ENCODE peak calls at places on chromosome 2, in four cellular contexts. One of them, this sample, is unnamed. For H3K4me1, the result is how much of the 10 kb centered on the place peaks cover.

GRCh38 chr2:138274421-138275291 is 226.9 kb upstream of the SPOPL start:
- DNase-seq in IMR-90: peak
- DNase-seq in mesendoderm: no peak
- DNase-seq in HCT116: peak
- DNase-seq in this sample: peak

GRCh38 chr2:25566694-25567093 is 106.7 kb downstream of the DTNB start:
- DNase-seq in IMR-90: peak
- DNase-seq in mesendoderm: no peak
- DNase-seq in HCT116: no peak
- DNase-seq in this sample: peak

GRCh38 chr2:166382448-166382847 is 6.7 kb upstream of the SCN9A start:
- DNase-seq in IMR-90: no peak
- DNase-seq in mesendoderm: no peak
- DNase-seq in HCT116: no peak
- DNase-seq in this sample: no peak

GRCh38 chr2:216012133-216012829 is 1.1 kb downstream of the MREG start:
- DNase-seq in IMR-90: no peak
- DNase-seq in mesendoderm: no peak
- DNase-seq in HCT116: no peak
- DNase-seq in this sample: peak

GRCh38 chr2:7900593-7900992 is 781.3 kb upstream of the ID2 start:
- DNase-seq in IMR-90: peak
- DNase-seq in mesendoderm: no peak
- DNase-seq in HCT116: no peak
- DNase-seq in this sample: no peak

GRCh38 chr2:109232306-109232705 is 103.3 kb downstream of the SH3RF3 start:
- DNase-seq in IMR-90: no peak
- DNase-seq in mesendoderm: no peak
- DNase-seq in HCT116: no peak
- DNase-seq in this sample: no peak

GRCh38 chr2:121532894-121533293 is 2.2 kb downstream of the RNU4ATAC start:
- DNase-seq in IMR-90: peak
- DNase-seq in mesendoderm: peak
- DNase-seq in HCT116: peak
- DNase-seq in this sample: no peak

GRCh38 chr2:68740184-68740914 is 5.7 kb downstream of the ARHGAP25 start:
- DNase-seq in IMR-90: peak
- DNase-seq in mesendoderm: no peak
- DNase-seq in HCT116: no peak
- DNase-seq in this sample: no peak

GRCh38 chr2:240960309-240960962 is 38.0 kb upstream of the SNED1 start:
- DNase-seq in IMR-90: peak
- DNase-seq in mesendoderm: no peak
- DNase-seq in HCT116: no peak
- DNase-seq in this sample: peak

GRCh38 chr2:68172990-68173715 is 15.5 kb downstream of the PNO1 start:
- DNase-seq in IMR-90: no peak
- DNase-seq in mesendoderm: no peak
- DNase-seq in HCT116: no peak
- DNase-seq in this sample: no peak

GRCh38 chr2:202721621-202722020 is 86.9 kb downstream of the FAM117B start:
- DNase-seq in IMR-90: peak
- DNase-seq in mesendoderm: peak
- DNase-seq in HCT116: no peak
- DNase-seq in this sample: peak

GRCh38 chr2:104758199-104758620 is 95.7 kb upstream of the POU3F3 start:
- DNase-seq in IMR-90: no peak
- DNase-seq in mesendoderm: peak
- DNase-seq in HCT116: no peak
- DNase-seq in this sample: peak

GRCh38 chr2:50335852-50336251 is 696.1 kb downstream of the NRXN1 start:
- DNase-seq in IMR-90: no peak
- DNase-seq in mesendoderm: peak
- DNase-seq in HCT116: no peak
- DNase-seq in this sample: no peak

GRCh38 chr2:47034973-47035609 is 119.5 kb upstream of the MCFD2 start:
- DNase-seq in IMR-90: no peak
- DNase-seq in mesendoderm: peak
- DNase-seq in HCT116: no peak
- DNase-seq in this sample: no peak

GRCh38 chr2:42970151-42970550 is 177.8 kb upstream of the HAAO start:
- DNase-seq in IMR-90: peak
- DNase-seq in mesendoderm: no peak
- DNase-seq in HCT116: no peak
- DNase-seq in this sample: no peak

GRCh38 chr2:216429403-216429802 is 17.1 kb downstream of the SMARCAL1 start:
- DNase-seq in IMR-90: no peak
- DNase-seq in mesendoderm: no peak
- DNase-seq in HCT116: no peak
- DNase-seq in this sample: no peak

GRCh38 chr2:235026649-235027557 is 75.1 kb downstream of the SH3BP4 start:
- DNase-seq in IMR-90: peak
- DNase-seq in mesendoderm: no peak
- DNase-seq in HCT116: peak
- DNase-seq in this sample: peak

GRCh38 chr2:196479350-196479749 is 160.2 kb upstream of the CCDC150 start:
- DNase-seq in IMR-90: peak
- DNase-seq in mesendoderm: no peak
- DNase-seq in HCT116: no peak
- DNase-seq in this sample: peak

GRCh38 chr2:108978709-108979111 is 10.3 kb downstream of the EDAR start:
- DNase-seq in IMR-90: no peak
- DNase-seq in mesendoderm: peak
- DNase-seq in HCT116: no peak
- DNase-seq in this sample: peak

GRCh38 chr2:128626758-128627515 is 308.3 kb upstream of the HS6ST1 start:
- DNase-seq in IMR-90: no peak
- DNase-seq in mesendoderm: no peak
- DNase-seq in HCT116: no peak
- DNase-seq in this sample: no peak

GRCh38 chr2:7940723-7941122 is 741.1 kb upstream of the ID2 start:
- DNase-seq in IMR-90: no peak
- DNase-seq in mesendoderm: no peak
- DNase-seq in HCT116: no peak
- DNase-seq in this sample: no peak

GRCh38 chr2:54454922-54455583 is 1.1 kb upstream of the SPTBN1 start:
- DNase-seq in IMR-90: no peak
- DNase-seq in mesendoderm: peak
- DNase-seq in HCT116: no peak
- DNase-seq in this sample: no peak

GRCh38 chr2:121919803-121920202 is 164.4 kb downstream of the TSN start:
- DNase-seq in IMR-90: no peak
- DNase-seq in mesendoderm: no peak
- DNase-seq in HCT116: no peak
- DNase-seq in this sample: no peak

GRCh38 chr2:190468814-190469569 is 60.8 kb downstream of the MFSD6 start:
- DNase-seq in IMR-90: peak
- DNase-seq in mesendoderm: no peak
- DNase-seq in HCT116: peak
- DNase-seq in this sample: peak

GRCh38 chr2:143685439-143686078 is 556.3 kb downstream of the ARHGAP15 start:
- DNase-seq in IMR-90: no peak
- DNase-seq in mesendoderm: no peak
- DNase-seq in HCT116: no peak
- DNase-seq in this sample: no peak

GRCh38 chr2:67828066-67828465 is 234.7 kb downstream of the C1D start:
- DNase-seq in IMR-90: no peak
- DNase-seq in mesendoderm: no peak
- DNase-seq in HCT116: no peak
- DNase-seq in this sample: no peak

GRCh38 chr2:15061268-15061667 is 428.8 kb downstream of the LRATD1 start:
- DNase-seq in IMR-90: no peak
- DNase-seq in mesendoderm: no peak
- DNase-seq in HCT116: no peak
- DNase-seq in this sample: no peak

GRCh38 chr2:171210864-171211431 is 50.3 kb upstream of the TLK1 start:
- DNase-seq in IMR-90: peak
- DNase-seq in mesendoderm: peak
- DNase-seq in HCT116: no peak
- DNase-seq in this sample: no peak

GRCh38 chr2:56191617-56192016 is 7.8 kb downstream of the CCDC85A start:
- DNase-seq in IMR-90: peak
- DNase-seq in mesendoderm: peak
- DNase-seq in HCT116: peak
- DNase-seq in this sample: peak

GRCh38 chr2:105755895-105756294 is 11.2 kb downstream of the NCK2 start:
- DNase-seq in IMR-90: no peak
- DNase-seq in mesendoderm: no peak
- DNase-seq in HCT116: no peak
- DNase-seq in this sample: no peak

GRCh38 chr2:234968633-234969328 is 17.0 kb downstream of the SH3BP4 start:
- DNase-seq in IMR-90: no peak
- DNase-seq in mesendoderm: peak
- DNase-seq in HCT116: no peak
- DNase-seq in this sample: no peak

GRCh38 chr2:197147942-197148341 is 162.6 kb downstream of the ANKRD44 start:
- DNase-seq in IMR-90: no peak
- DNase-seq in mesendoderm: peak
- DNase-seq in HCT116: no peak
- DNase-seq in this sample: no peak

GRCh38 chr2:218893349-218894167 is 12.9 kb downstream of the WNT10A start:
- DNase-seq in IMR-90: no peak
- DNase-seq in mesendoderm: no peak
- DNase-seq in HCT116: no peak
- DNase-seq in this sample: no peak
- H3K4me1 ChIP-seq in IMR-90: under half
- H3K4me1 ChIP-seq in mesendoderm: under half
- H3K4me1 ChIP-seq in HCT116: half or more
- H3K4me1 ChIP-seq in this sample: under half

DNA sequence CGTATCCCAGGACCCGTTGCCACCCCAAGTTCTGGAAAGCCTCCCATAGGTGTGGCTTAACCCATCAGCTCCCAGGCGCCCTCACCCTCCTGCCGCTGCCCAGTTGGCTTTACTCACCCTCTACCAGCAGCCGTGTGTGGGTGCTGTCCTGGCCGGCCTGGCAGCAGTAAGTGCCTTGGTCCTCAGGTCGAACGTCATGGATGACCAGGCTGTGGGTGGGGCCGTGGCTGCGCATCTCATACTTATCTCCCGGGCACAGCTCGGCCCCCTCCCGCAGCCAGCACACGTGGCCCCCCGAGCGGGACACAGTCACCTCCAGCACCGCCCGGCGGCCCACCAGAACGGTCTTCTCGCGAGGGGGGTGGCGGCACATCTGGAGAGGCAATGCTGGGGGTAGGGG is 7.6 kb downstream of the TMEM198 start:
- DNase-seq in IMR-90: peak
- DNase-seq in mesendoderm: peak
- DNase-seq in HCT116: no peak
- DNase-seq in this sample: peak
- H3K9ac ChIP-seq in IMR-90: no peak
- H3K9ac ChIP-seq in mesendoderm: peak
- H3K9ac ChIP-seq in HCT116: peak
- H3K9ac ChIP-seq in this sample: no peak

GRCh38 chr2:49026706-49027105 is 127.6 kb downstream of the FSHR start:
- DNase-seq in IMR-90: no peak
- DNase-seq in mesendoderm: no peak
- DNase-seq in HCT116: no peak
- DNase-seq in this sample: no peak
- H3K4me3 ChIP-seq in IMR-90: no peak
- H3K4me3 ChIP-seq in mesendoderm: no peak
- H3K4me3 ChIP-seq in HCT116: no peak
- H3K4me3 ChIP-seq in this sample: no peak

GRCh38 chr2:222878284-222878876 is 17.5 kb downstream of the ACSL3 start:
- DNase-seq in IMR-90: no peak
- DNase-seq in mesendoderm: peak
- DNase-seq in HCT116: no peak
- DNase-seq in this sample: no peak
- H3K4me1 ChIP-seq in IMR-90: under half
- H3K4me1 ChIP-seq in mesendoderm: under half
- H3K4me1 ChIP-seq in HCT116: under half
- H3K4me1 ChIP-seq in this sample: under half

GRCh38 chr2:239912171-239912937 is 112.8 kb downstream of the NDUFA10 start:
- DNase-seq in IMR-90: no peak
- DNase-seq in mesendoderm: no peak
- DNase-seq in HCT116: no peak
- DNase-seq in this sample: no peak

GRCh38 chr2:239910404-239910803 is 114.7 kb downstream of the NDUFA10 start:
- DNase-seq in IMR-90: no peak
- DNase-seq in mesendoderm: no peak
- DNase-seq in HCT116: no peak
- DNase-seq in this sample: no peak

GRCh38 chr2:239912938-239913631 is 112.1 kb downstream of the NDUFA10 start:
- DNase-seq in IMR-90: no peak
- DNase-seq in mesendoderm: no peak
- DNase-seq in HCT116: no peak
- DNase-seq in this sample: no peak

GRCh38 chr2:239910851-239911629 is 114.1 kb downstream of the NDUFA10 start:
- DNase-seq in IMR-90: no peak
- DNase-seq in mesendoderm: no peak
- DNase-seq in HCT116: no peak
- DNase-seq in this sample: no peak

DNA sequence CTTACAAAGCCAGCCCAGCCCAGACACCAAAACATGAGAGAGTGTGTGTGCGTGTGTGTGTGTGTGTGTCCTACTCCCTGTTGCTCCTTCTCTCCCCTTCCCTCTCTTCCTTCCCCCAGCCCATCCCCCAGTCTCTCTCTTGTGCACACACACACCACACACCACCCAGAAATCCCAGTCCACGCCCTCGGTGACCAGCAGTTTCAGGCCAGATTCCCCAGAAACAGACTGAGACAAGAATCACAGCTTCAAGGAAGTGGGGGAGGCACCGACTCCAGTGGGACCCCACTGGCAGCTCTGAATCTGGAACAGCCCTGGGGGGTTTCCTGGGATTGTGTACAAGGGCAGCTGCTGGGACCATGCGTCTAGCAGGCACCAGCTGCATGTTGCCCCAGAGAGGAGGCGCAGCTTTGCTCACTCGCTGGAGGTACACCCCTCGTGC is 113.5 kb downstream of the NDUFA10 start:
- DNase-seq in IMR-90: no peak
- DNase-seq in mesendoderm: no peak
- DNase-seq in HCT116: no peak
- DNase-seq in this sample: no peak
- H3K9ac ChIP-seq in IMR-90: no peak
- H3K9ac ChIP-seq in mesendoderm: no peak
- H3K9ac ChIP-seq in HCT116: no peak
- H3K9ac ChIP-seq in this sample: no peak

This sample was measured in adipocyte.